ENCODE peak calls at places on chromosome 21, in six cellular contexts. Y is adrenal gland, D is hepatocyte, L is Peyer's patch, G is endodermal cell, V is IMR-90. S is an unnamed sample.

GRCh38 chr21:14901482-14901958 is 163.3 kb downstream of the NRIP1 start:
- DNase-seq in Y (no peak), D (no peak), L (no peak), G (no peak), V (peak), S (peak)

GRCh38 chr21:35204850-35205564 is 155.9 kb upstream of the RUNX1 start:
- DNase-seq in Y (peak), D (peak), L (no peak), G (peak), V (peak), S (peak)

GRCh38 chr21:25402134-25402957 is 204.9 kb downstream of the MRPL39 start:
- DNase-seq in Y (no peak), D (no peak), L (no peak), G (no peak), V (no peak), S (no peak)

GRCh38 chr21:25179116-25179515 is 428.2 kb downstream of the MRPL39 start:
- DNase-seq in Y (no peak), D (no peak), L (no peak), G (no peak), V (peak), S (no peak)

GRCh38 chr21:10272216-10272615 is 249.2 kb upstream of the TPTE start:
- DNase-seq in Y (no peak), D (no peak), L (peak), G (peak), V (no peak), S (no peak)

GRCh38 chr21:43193651-43194302 is 25.0 kb downstream of the CRYAA start:
- DNase-seq in Y (peak), D (peak), L (no peak), G (peak), V (peak), S (peak)

GRCh38 chr21:34808569-34809204 is 139.9 kb downstream of the CLIC6 start:
- DNase-seq in Y (no peak), D (no peak), L (no peak), G (no peak), V (peak), S (peak)

GRCh38 chr21:41695513-41695912 is 71.3 kb downstream of the RIPK4 start:
- DNase-seq in Y (no peak), D (no peak), L (no peak), G (no peak), V (no peak), S (no peak)

GRCh38 chr21:42534361-42534900 is 20.8 kb downstream of the SLC37A1 start:
- DNase-seq in Y (peak), D (no peak), L (peak), G (peak), V (no peak), S (no peak)

GRCh38 chr21:38649120-38649519 is 150.8 kb upstream of the ERG start:
- DNase-seq in Y (no peak), D (no peak), L (no peak), G (no peak), V (no peak), S (no peak)

GRCh38 chr21:35933466-35933865 is 126.9 kb downstream of the SETD4 start:
- DNase-seq in Y (peak), D (peak), L (no peak), G (peak), V (peak), S (peak)

GRCh38 chr21:41774467-41775151 is 7.8 kb upstream of the RIPK4 start:
- DNase-seq in Y (no peak), D (no peak), L (no peak), G (no peak), V (no peak), S (no peak)

GRCh38 chr21:15029077-15029476 is 35.7 kb downstream of the NRIP1 start:
- DNase-seq in Y (no peak), D (no peak), L (no peak), G (no peak), V (no peak), S (no peak)

GRCh38 chr21:42520628-42521253 is 7.1 kb downstream of the SLC37A1 start:
- DNase-seq in Y (no peak), D (no peak), L (no peak), G (peak), V (no peak), S (no peak)

GRCh38 chr21:25369524-25370300 is 237.6 kb downstream of the MRPL39 start:
- DNase-seq in Y (no peak), D (no peak), L (no peak), G (no peak), V (peak), S (peak)

GRCh38 chr21:35172231-35172630 is 123.1 kb upstream of the RUNX1 start:
- DNase-seq in Y (no peak), D (no peak), L (no peak), G (no peak), V (no peak), S (no peak)

GRCh38 chr21:19998450-19998849 is 999.8 kb upstream of the NCAM2 start:
- DNase-seq in Y (no peak), D (no peak), L (no peak), G (no peak), V (no peak), S (no peak)

GRCh38 chr21:41411449-41412089 is 14.5 kb upstream of the MX1 start:
- DNase-seq in Y (no peak), D (no peak), L (peak), G (peak), V (no peak), S (no peak)

GRCh38 chr21:10640446-10640845 is 119.1 kb downstream of the TPTE start:
- DNase-seq in Y (no peak), D (no peak), L (no peak), G (no peak), V (no peak), S (no peak)

GRCh38 chr21:15249285-15249993 is 184.6 kb upstream of the NRIP1 start:
- DNase-seq in Y (no peak), D (no peak), L (no peak), G (no peak), V (peak), S (peak)

GRCh38 chr21:31604591-31605190 is 54.8 kb upstream of the SOD1 start:
- DNase-seq in Y (peak), D (peak), L (peak), G (peak), V (peak), S (peak)

GRCh38 chr21:35256468-35256988 is 207.4 kb upstream of the RUNX1 start:
- DNase-seq in Y (peak), D (peak), L (peak), G (peak), V (peak), S (peak)

GRCh38 chr21:35563885-35564451 is 496.4 kb downstream of the SETD4 start:
- DNase-seq in Y (peak), D (peak), L (no peak), G (peak), V (peak), S (peak)

GRCh38 chr21:29793712-29794111 is 146.1 kb downstream of the GRIK1 start:
- DNase-seq in Y (no peak), D (no peak), L (no peak), G (no peak), V (no peak), S (no peak)

GRCh38 chr21:42735061-42735460 is 81.6 kb downstream of the PDE9A start:
- DNase-seq in Y (no peak), D (no peak), L (no peak), G (peak), V (no peak), S (no peak)

GRCh38 chr21:28962465-28962864 is 30.2 kb downstream of the LTN1 start:
- DNase-seq in Y (no peak), D (no peak), L (no peak), G (no peak), V (no peak), S (no peak)

GRCh38 chr21:31766895-31767294 is 35.0 kb upstream of the SCAF4 start:
- DNase-seq in Y (no peak), D (no peak), L (no peak), G (no peak), V (no peak), S (no peak)

GRCh38 chr21:29664615-29665014 is 275.2 kb downstream of the GRIK1 start:
- DNase-seq in Y (no peak), D (no peak), L (no peak), G (no peak), V (no peak), S (no peak)

GRCh38 chr21:31198575-31198974 is 145.5 kb downstream of the TIAM1 start:
- DNase-seq in Y (no peak), D (peak), L (no peak), G (no peak), V (peak), S (no peak)

GRCh38 chr21:29504751-29505321 is 206.1 kb downstream of the BACH1 start:
- DNase-seq in Y (no peak), D (no peak), L (no peak), G (no peak), V (peak), S (peak)

GRCh38 chr21:42763578-42764442 is 110.4 kb downstream of the PDE9A start:
- DNase-seq in Y (no peak), D (no peak), L (peak), G (no peak), V (no peak), S (no peak)

GRCh38 chr21:14991957-14992356 is 72.8 kb downstream of the NRIP1 start:
- DNase-seq in Y (no peak), D (no peak), L (no peak), G (no peak), V (no peak), S (no peak)

GRCh38 chr21:41616063-41616591 is 108.2 kb upstream of the TMPRSS2 start:
- DNase-seq in Y (no peak), D (no peak), L (no peak), G (no peak), V (peak), S (peak)

GRCh38 chr21:34846214-34846575 is 177.4 kb downstream of the CLIC6 start:
- DNase-seq in Y (no peak), D (no peak), L (no peak), G (peak), V (no peak), S (no peak)

GRCh38 chr21:31182231-31183129 is 144.2 kb upstream of the KRTAP19-8 start:
- DNase-seq in Y (no peak), D (no peak), L (no peak), G (no peak), V (no peak), S (no peak)

GRCh38 chr21:35179990-35180557 is 131.0 kb upstream of the RUNX1 start:
- DNase-seq in Y (no peak), D (no peak), L (no peak), G (no peak), V (peak), S (peak)

GRCh38 chr21:35002879-35003722 is 46.0 kb downstream of the RUNX1 start:
- DNase-seq in Y (no peak), D (no peak), L (no peak), G (no peak), V (peak), S (no peak)

GRCh38 chr21:17451364-17451869 is 61.4 kb upstream of the CXADR start:
- DNase-seq in Y (peak), D (no peak), L (no peak), G (no peak), V (peak), S (peak)

GRCh38 chr21:17455451-17455850 is 57.4 kb upstream of the CXADR start:
- DNase-seq in Y (no peak), D (no peak), L (no peak), G (no peak), V (no peak), S (no peak)

GRCh38 chr21:17454315-17455027 is 58.4 kb upstream of the CXADR start:
- DNase-seq in Y (peak), D (peak), L (no peak), G (peak), V (peak), S (peak)

GRCh38 chr21:17458279-17458678 is 54.6 kb upstream of the CXADR start:
- DNase-seq in Y (no peak), D (no peak), L (no peak), G (no peak), V (no peak), S (no peak)

DNA sequence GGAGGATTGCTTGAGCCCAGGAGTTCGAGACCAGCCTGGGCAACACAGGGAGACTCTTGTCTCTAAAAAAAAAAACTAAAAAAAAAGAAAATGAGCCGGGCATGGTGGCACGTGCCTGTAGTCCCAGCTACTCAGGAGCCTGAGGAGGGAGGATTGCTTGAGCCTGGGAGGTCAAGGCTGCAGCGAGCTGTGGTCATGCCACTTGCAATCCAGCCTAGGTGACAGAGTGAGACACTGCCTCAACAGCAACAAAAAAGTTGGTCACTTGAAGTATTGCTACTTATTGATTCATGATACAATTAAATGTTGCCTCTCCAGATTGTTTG is 57.9 kb upstream of the CXADR start:
- DNase-seq in Y (no peak), D (no peak), L (no peak), G (no peak), V (no peak), S (no peak)
- H3K4me3 ChIP-seq in Y (no peak), D (no peak), L (no peak), G (peak), V (no peak), S (no peak)

DNA sequence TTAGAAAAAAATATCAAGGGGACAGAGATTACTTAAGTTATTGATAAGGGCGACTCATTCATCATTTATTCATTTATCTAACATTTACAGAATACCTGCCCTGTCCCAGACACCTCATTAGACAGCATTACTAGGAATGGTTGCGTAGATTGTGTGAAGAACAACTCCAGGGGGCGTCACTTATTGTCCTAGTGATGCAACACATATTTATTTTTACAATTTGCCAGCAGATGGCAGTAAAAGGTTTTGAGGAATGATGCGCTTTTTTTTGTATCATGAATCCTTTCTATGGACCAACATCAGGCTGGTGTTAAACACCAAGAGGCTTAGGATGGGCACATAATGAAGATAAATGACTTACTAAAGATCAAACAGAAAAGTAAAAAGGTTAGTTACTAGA is 5.5 kb downstream of the NCAM2 start:
- DNase-seq in Y (no peak), D (peak), L (no peak), G (peak), V (peak), S (no peak)
- TF ChIP-seq CTCF in Y (peak), D (peak), L (no peak), G (peak), V (peak), S (peak)

GRCh38 chr21:45482899-45483821 is 59.1 kb downstream of the SLC19A1 start:
- DNase-seq in Y (no peak), D (no peak), L (no peak), G (no peak), V (no peak), S (no peak)
- H3K4me3 ChIP-seq in Y (no peak), D (no peak), L (peak), G (no peak), V (no peak), S (no peak)

DNA sequence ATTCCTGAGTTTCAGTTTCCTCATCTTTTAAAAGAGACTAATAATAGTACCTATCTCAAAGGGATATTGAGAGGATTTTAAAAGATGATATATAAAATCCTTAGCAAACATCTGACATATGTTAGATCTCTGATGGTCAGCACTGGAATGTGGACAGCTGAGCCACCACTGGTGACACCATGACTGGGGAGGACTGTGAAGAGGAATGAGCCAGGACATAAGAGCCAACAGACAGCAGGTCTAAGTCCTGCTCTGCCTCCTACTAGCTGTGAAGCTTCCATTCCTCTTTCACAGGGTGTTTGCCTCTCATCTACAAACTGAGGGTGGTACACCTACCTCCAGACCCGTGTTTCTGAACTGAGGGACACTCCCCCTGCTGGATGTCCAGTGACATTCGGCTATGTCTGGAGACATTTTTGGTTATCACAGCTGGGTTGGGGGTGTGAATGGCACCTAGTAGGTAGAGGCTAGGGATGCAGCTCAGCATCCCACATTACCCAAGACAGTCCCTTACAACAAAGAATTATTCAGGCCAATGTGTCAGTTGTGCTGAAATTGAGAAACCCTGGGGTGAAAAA is 109.1 kb upstream of the OLIG2 start:
- DNase-seq in Y (no peak), D (no peak), L (no peak), G (no peak), V (no peak), S (no peak)
- TF ChIP-seq CTCF in Y (no peak), D (no peak), L (no peak), G (peak), V (no peak), S (no peak)

GRCh38 chr21:45111703-45112102 is 37.3 kb downstream of the ADARB1 start:
- DNase-seq in Y (no peak), D (no peak), L (no peak), G (no peak), V (no peak), S (no peak)
- H3K4me3 ChIP-seq in Y (no peak), D (no peak), L (no peak), G (no peak), V (no peak), S (no peak)

GRCh38 chr21:44684077-44684476 is 2.1 kb upstream of the KRTAP12-1 start:
- DNase-seq in Y (no peak), D (no peak), L (no peak), G (no peak), V (no peak), S (no peak)

GRCh38 chr21:44687671-44688070 is 5.7 kb upstream of the KRTAP12-1 start:
- DNase-seq in Y (no peak), D (no peak), L (no peak), G (no peak), V (no peak), S (no peak)

GRCh38 chr21:44686843-44687561 is 5.0 kb upstream of the KRTAP12-1 start:
- DNase-seq in Y (no peak), D (no peak), L (no peak), G (peak), V (no peak), S (no peak)

GRCh38 chr21:44684483-44684882 is 2.5 kb upstream of the KRTAP12-1 start:
- DNase-seq in Y (no peak), D (no peak), L (no peak), G (no peak), V (no peak), S (no peak)

DNA sequence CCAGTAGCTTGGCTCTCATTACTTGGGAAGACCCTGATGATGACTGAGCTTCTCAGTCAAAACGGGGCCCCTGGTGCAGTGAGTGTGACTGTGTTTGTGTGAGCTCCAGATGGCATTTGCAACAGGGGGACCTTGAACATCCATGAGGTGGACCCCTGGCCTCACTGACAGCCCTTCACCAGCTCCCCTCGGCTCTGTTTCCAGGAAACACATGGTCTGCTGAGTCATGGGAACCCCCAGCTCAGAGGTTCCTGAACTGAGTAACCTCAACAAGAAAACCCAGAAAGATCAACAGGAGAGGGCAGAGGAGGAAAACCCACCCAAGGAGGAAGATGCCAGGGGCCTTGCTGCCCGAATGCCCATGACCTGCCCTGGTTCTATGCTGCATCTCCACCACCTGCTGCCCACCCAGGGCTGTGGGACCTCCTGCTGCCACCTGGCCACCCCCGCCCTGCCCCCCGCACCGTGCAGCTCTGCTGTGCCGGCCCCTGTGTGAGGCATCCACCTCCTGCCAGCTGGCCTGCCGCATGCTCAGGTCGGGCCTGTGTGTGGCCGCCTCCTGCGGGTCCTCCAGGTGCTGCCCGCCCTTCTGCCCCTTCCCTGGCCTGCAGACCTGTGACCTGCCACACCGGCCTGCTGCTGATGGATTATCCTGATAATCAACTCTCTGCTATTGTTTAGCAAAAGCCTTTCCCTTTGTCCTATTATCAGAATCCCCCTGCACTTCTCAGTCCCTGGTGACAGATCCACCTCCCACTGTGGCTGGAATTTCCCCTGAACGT is 4.2 kb upstream of the KRTAP12-1 start:
- DNase-seq in Y (no peak), D (no peak), L (no peak), G (peak), V (no peak), S (no peak)
- TF ChIP-seq CTCF in Y (no peak), D (no peak), L (no peak), G (peak), V (no peak), S (no peak)

GRCh38 chr21:39660191-39660590 is 47.5 kb downstream of the B3GALT5 start:
- DNase-seq in Y (peak), D (peak), L (no peak), G (peak), V (peak), S (peak)
- H3K4me3 ChIP-seq in Y (no peak), D (no peak), L (no peak), G (no peak), V (no peak), S (peak)

DNA sequence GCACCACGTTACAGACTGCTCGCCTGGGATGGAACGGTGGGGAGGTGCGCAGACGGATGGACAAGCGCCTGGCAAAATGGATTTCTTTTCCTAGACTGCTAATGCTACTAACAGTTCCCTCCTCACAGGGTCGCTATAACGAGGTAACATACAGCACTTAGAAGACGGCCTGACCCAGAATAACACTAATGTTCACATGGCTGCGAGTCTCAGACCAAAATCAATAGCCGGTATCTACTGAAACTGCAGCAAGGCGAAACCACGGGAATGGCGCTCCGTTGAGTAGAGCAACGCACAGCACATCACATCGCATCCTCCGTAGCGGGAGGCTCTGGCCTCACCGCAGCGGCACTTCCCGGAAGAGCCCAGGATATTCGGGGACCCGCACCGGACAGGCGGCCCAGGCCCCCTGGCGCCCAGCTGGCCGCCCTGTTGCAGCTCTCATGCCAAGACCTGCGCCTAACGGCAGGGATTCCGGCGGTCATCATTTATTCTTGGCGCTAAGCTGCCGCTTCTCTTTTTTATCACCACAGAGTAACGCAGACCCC is 46.6 kb downstream of the VPS26C start:
- DNase-seq in Y (no peak), D (no peak), L (no peak), G (no peak), V (peak), S (peak)
- TF ChIP-seq CTCF in Y (peak), D (no peak), L (no peak), G (no peak), V (no peak), S (no peak)

S was measured in foreskin fibroblast.